ENCODE peak calls at places on chromosomes 6 and 20, in nine cellular contexts. D is RCC 7860; P is hippocampal formation; H is nephron progenitor cell; Q is AG04450; N is cardiac muscle cell; L is naive thymus-derived CD8-positive, alpha-beta T cell; A is fibroblast of the aortic adventitia; E is activated naive CD4-positive, alpha-beta T cell. Y is an unnamed sample.

GRCh38 chr20:14189794-14190402 is 147.5 kb downstream of the FLRT3 start:
- DNase-seq in N (peak), L (no peak), E (no peak), A (peak), D (no peak), Q (peak), H (no peak), P (no peak), Y (no peak)

GRCh38 chr6:157075549-157076426 is 247.5 kb downstream of the TMEM242 start:
- DNase-seq in N (no peak), L (no peak), D (peak), E (no peak), P (no peak), H (no peak), A (peak), Q (no peak), Y (no peak)

GRCh38 chr6:16729183-16729696 is 32.0 kb downstream of the ATXN1 start:
- DNase-seq in L (no peak), D (peak), Q (no peak), H (no peak), P (no peak), A (peak), E (no peak), N (no peak), Y (no peak)

GRCh38 chr6:27031302-27031701 is 216.2 kb upstream of the PRSS16 start:
- DNase-seq in D (peak), N (no peak), A (no peak), Q (no peak), P (no peak), E (no peak), H (no peak), L (no peak), Y (no peak)

GRCh38 chr20:35511814-35512420 is 17.5 kb downstream of the C20orf173 start:
- DNase-seq in N (peak), L (no peak), A (peak), E (no peak), Q (no peak), H (no peak), D (peak), P (peak), Y (peak)

GRCh38 chr6:111201155-111201554 is 113.9 kb downstream of the SLC16A10 start:
- DNase-seq in Q (no peak), A (no peak), N (no peak), P (no peak), E (no peak), L (no peak), D (no peak), H (no peak), Y (no peak)

GRCh38 chr6:128492386-128492785 is 28.0 kb downstream of the PTPRK start:
- DNase-seq in E (no peak), A (no peak), P (no peak), L (no peak), H (no peak), D (no peak), N (no peak), Q (peak), Y (no peak)

GRCh38 chr20:13857304-13857703 is 72.5 kb downstream of the NDUFAF5 start:
- DNase-seq in N (no peak), D (no peak), A (no peak), Q (no peak), H (no peak), L (no peak), E (no peak), P (no peak), Y (no peak)

GRCh38 chr6:40755749-40756452 is 168.7 kb upstream of the LRFN2 start:
- DNase-seq in E (no peak), D (peak), P (no peak), A (no peak), H (no peak), N (no peak), Q (no peak), L (no peak), Y (no peak)

GRCh38 chr20:3046677-3047462 is 1.0 kb downstream of the MRPS26 start:
- DNase-seq in L (no peak), D (no peak), E (no peak), Q (no peak), P (no peak), A (peak), N (no peak), H (no peak), Y (no peak)

GRCh38 chr6:4358414-4359107 is 223.2 kb upstream of the ECI2 start:
- DNase-seq in Q (peak), A (peak), H (peak), L (no peak), D (peak), N (no peak), E (no peak), P (peak), Y (peak)

Y was measured in neuronal stem cell.